ENCODE peak calls at places on chromosomes 13 and 19, in nine cellular contexts. One of them, this sample, is unnamed.

GRCh38 chr13:33228645-33229445 is 56.7 kb downstream of the STARD13 start:
- DNase-seq in fibroblast of pulmonary artery: peak
- DNase-seq in fibroblast of the aortic adventitia: peak
- DNase-seq in activated CD4-positive, CD25-positive, alpha-beta regulatory T cell treated with anti-CD3 and anti-CD28 coated beads, Interleukin-2, amount 50 U/mL, for 16 hours: no peak
- DNase-seq in stimulated activated CD8-positive, alpha-beta memory T cell treated with anti-CD3 and anti-CD28 coated beads, Interleukin-2, amount 100 ng/mL, for 1 hour: no peak
- DNase-seq in stimulated activated CD4-positive, alpha-beta T cell treated with anti-CD3 and anti-CD28 coated beads, Interleukin-2, amount 100 ng/mL, for 4 hours: no peak
- DNase-seq in AG04450: no peak
- DNase-seq in non-pigmented ciliary epithelial cell: no peak
- DNase-seq in activated CD4-positive, alpha-beta T cell treated with anti-CD3 and anti-CD28 coated beads for 1 hour: no peak
- DNase-seq in this sample: peak

GRCh38 chr19:30092721-30093569 is 150.9 kb downstream of the URI1 start:
- DNase-seq in fibroblast of pulmonary artery: no peak
- DNase-seq in fibroblast of the aortic adventitia: no peak
- DNase-seq in activated CD4-positive, CD25-positive, alpha-beta regulatory T cell treated with anti-CD3 and anti-CD28 coated beads, Interleukin-2, amount 50 U/mL, for 16 hours: no peak
- DNase-seq in stimulated activated CD8-positive, alpha-beta memory T cell treated with anti-CD3 and anti-CD28 coated beads, Interleukin-2, amount 100 ng/mL, for 1 hour: no peak
- DNase-seq in stimulated activated CD4-positive, alpha-beta T cell treated with anti-CD3 and anti-CD28 coated beads, Interleukin-2, amount 100 ng/mL, for 4 hours: no peak
- DNase-seq in AG04450: no peak
- DNase-seq in non-pigmented ciliary epithelial cell: no peak
- DNase-seq in activated CD4-positive, alpha-beta T cell treated with anti-CD3 and anti-CD28 coated beads for 1 hour: no peak
- DNase-seq in this sample: no peak

GRCh38 chr13:75319244-75319643 is 162.7 kb downstream of the TBC1D4 start:
- DNase-seq in fibroblast of pulmonary artery: no peak
- DNase-seq in fibroblast of the aortic adventitia: no peak
- DNase-seq in activated CD4-positive, CD25-positive, alpha-beta regulatory T cell treated with anti-CD3 and anti-CD28 coated beads, Interleukin-2, amount 50 U/mL, for 16 hours: no peak
- DNase-seq in stimulated activated CD8-positive, alpha-beta memory T cell treated with anti-CD3 and anti-CD28 coated beads, Interleukin-2, amount 100 ng/mL, for 1 hour: no peak
- DNase-seq in stimulated activated CD4-positive, alpha-beta T cell treated with anti-CD3 and anti-CD28 coated beads, Interleukin-2, amount 100 ng/mL, for 4 hours: no peak
- DNase-seq in AG04450: no peak
- DNase-seq in non-pigmented ciliary epithelial cell: peak
- DNase-seq in activated CD4-positive, alpha-beta T cell treated with anti-CD3 and anti-CD28 coated beads for 1 hour: no peak
- DNase-seq in this sample: no peak

GRCh38 chr19:39515551-39516191 is 732 bp downstream of the SELENOV start:
- DNase-seq in fibroblast of pulmonary artery: no peak
- DNase-seq in fibroblast of the aortic adventitia: no peak
- DNase-seq in activated CD4-positive, CD25-positive, alpha-beta regulatory T cell treated with anti-CD3 and anti-CD28 coated beads, Interleukin-2, amount 50 U/mL, for 16 hours: no peak
- DNase-seq in stimulated activated CD8-positive, alpha-beta memory T cell treated with anti-CD3 and anti-CD28 coated beads, Interleukin-2, amount 100 ng/mL, for 1 hour: no peak
- DNase-seq in stimulated activated CD4-positive, alpha-beta T cell treated with anti-CD3 and anti-CD28 coated beads, Interleukin-2, amount 100 ng/mL, for 4 hours: no peak
- DNase-seq in AG04450: no peak
- DNase-seq in non-pigmented ciliary epithelial cell: no peak
- DNase-seq in activated CD4-positive, alpha-beta T cell treated with anti-CD3 and anti-CD28 coated beads for 1 hour: no peak
- DNase-seq in this sample: no peak

GRCh38 chr19:49887653-49888477 is 8.8 kb downstream of the IL4I1 start:
- DNase-seq in fibroblast of pulmonary artery: no peak
- DNase-seq in fibroblast of the aortic adventitia: no peak
- DNase-seq in activated CD4-positive, CD25-positive, alpha-beta regulatory T cell treated with anti-CD3 and anti-CD28 coated beads, Interleukin-2, amount 50 U/mL, for 16 hours: no peak
- DNase-seq in stimulated activated CD8-positive, alpha-beta memory T cell treated with anti-CD3 and anti-CD28 coated beads, Interleukin-2, amount 100 ng/mL, for 1 hour: no peak
- DNase-seq in stimulated activated CD4-positive, alpha-beta T cell treated with anti-CD3 and anti-CD28 coated beads, Interleukin-2, amount 100 ng/mL, for 4 hours: no peak
- DNase-seq in AG04450: no peak
- DNase-seq in non-pigmented ciliary epithelial cell: no peak
- DNase-seq in activated CD4-positive, alpha-beta T cell treated with anti-CD3 and anti-CD28 coated beads for 1 hour: no peak
- DNase-seq in this sample: no peak

GRCh38 chr13:51849145-51850101 is 4.4 kb upstream of the TMEM272 start:
- DNase-seq in fibroblast of pulmonary artery: peak
- DNase-seq in fibroblast of the aortic adventitia: no peak
- DNase-seq in activated CD4-positive, CD25-positive, alpha-beta regulatory T cell treated with anti-CD3 and anti-CD28 coated beads, Interleukin-2, amount 50 U/mL, for 16 hours: no peak
- DNase-seq in stimulated activated CD8-positive, alpha-beta memory T cell treated with anti-CD3 and anti-CD28 coated beads, Interleukin-2, amount 100 ng/mL, for 1 hour: no peak
- DNase-seq in stimulated activated CD4-positive, alpha-beta T cell treated with anti-CD3 and anti-CD28 coated beads, Interleukin-2, amount 100 ng/mL, for 4 hours: no peak
- DNase-seq in AG04450: no peak
- DNase-seq in non-pigmented ciliary epithelial cell: no peak
- DNase-seq in activated CD4-positive, alpha-beta T cell treated with anti-CD3 and anti-CD28 coated beads for 1 hour: no peak
- DNase-seq in this sample: no peak

GRCh38 chr19:33303791-33304759 is 1.7 kb upstream of the CEBPA start:
- DNase-seq in fibroblast of pulmonary artery: no peak
- DNase-seq in fibroblast of the aortic adventitia: peak
- DNase-seq in activated CD4-positive, CD25-positive, alpha-beta regulatory T cell treated with anti-CD3 and anti-CD28 coated beads, Interleukin-2, amount 50 U/mL, for 16 hours: no peak
- DNase-seq in stimulated activated CD8-positive, alpha-beta memory T cell treated with anti-CD3 and anti-CD28 coated beads, Interleukin-2, amount 100 ng/mL, for 1 hour: no peak
- DNase-seq in stimulated activated CD4-positive, alpha-beta T cell treated with anti-CD3 and anti-CD28 coated beads, Interleukin-2, amount 100 ng/mL, for 4 hours: no peak
- DNase-seq in AG04450: no peak
- DNase-seq in non-pigmented ciliary epithelial cell: no peak
- DNase-seq in activated CD4-positive, alpha-beta T cell treated with anti-CD3 and anti-CD28 coated beads for 1 hour: no peak
- DNase-seq in this sample: no peak

GRCh38 chr13:48580185-48580803 is 47.4 kb upstream of the RCBTB2 start:
- DNase-seq in fibroblast of pulmonary artery: peak
- DNase-seq in fibroblast of the aortic adventitia: peak
- DNase-seq in activated CD4-positive, CD25-positive, alpha-beta regulatory T cell treated with anti-CD3 and anti-CD28 coated beads, Interleukin-2, amount 50 U/mL, for 16 hours: peak
- DNase-seq in stimulated activated CD8-positive, alpha-beta memory T cell treated with anti-CD3 and anti-CD28 coated beads, Interleukin-2, amount 100 ng/mL, for 1 hour: peak
- DNase-seq in stimulated activated CD4-positive, alpha-beta T cell treated with anti-CD3 and anti-CD28 coated beads, Interleukin-2, amount 100 ng/mL, for 4 hours: peak
- DNase-seq in AG04450: peak
- DNase-seq in non-pigmented ciliary epithelial cell: no peak
- DNase-seq in activated CD4-positive, alpha-beta T cell treated with anti-CD3 and anti-CD28 coated beads for 1 hour: peak
- DNase-seq in this sample: peak

GRCh38 chr19:10120538-10121198 is 969 bp upstream of the EIF3G start:
- DNase-seq in fibroblast of pulmonary artery: peak
- DNase-seq in fibroblast of the aortic adventitia: peak
- DNase-seq in activated CD4-positive, CD25-positive, alpha-beta regulatory T cell treated with anti-CD3 and anti-CD28 coated beads, Interleukin-2, amount 50 U/mL, for 16 hours: no peak
- DNase-seq in stimulated activated CD8-positive, alpha-beta memory T cell treated with anti-CD3 and anti-CD28 coated beads, Interleukin-2, amount 100 ng/mL, for 1 hour: no peak
- DNase-seq in stimulated activated CD4-positive, alpha-beta T cell treated with anti-CD3 and anti-CD28 coated beads, Interleukin-2, amount 100 ng/mL, for 4 hours: no peak
- DNase-seq in AG04450: peak
- DNase-seq in non-pigmented ciliary epithelial cell: peak
- DNase-seq in activated CD4-positive, alpha-beta T cell treated with anti-CD3 and anti-CD28 coated beads for 1 hour: no peak
- DNase-seq in this sample: peak

GRCh38 chr19:6778386-6778785 is 5.9 kb downstream of the VAV1 start:
- DNase-seq in fibroblast of pulmonary artery: no peak
- DNase-seq in fibroblast of the aortic adventitia: no peak
- DNase-seq in activated CD4-positive, CD25-positive, alpha-beta regulatory T cell treated with anti-CD3 and anti-CD28 coated beads, Interleukin-2, amount 50 U/mL, for 16 hours: no peak
- DNase-seq in stimulated activated CD8-positive, alpha-beta memory T cell treated with anti-CD3 and anti-CD28 coated beads, Interleukin-2, amount 100 ng/mL, for 1 hour: no peak
- DNase-seq in stimulated activated CD4-positive, alpha-beta T cell treated with anti-CD3 and anti-CD28 coated beads, Interleukin-2, amount 100 ng/mL, for 4 hours: no peak
- DNase-seq in AG04450: no peak
- DNase-seq in non-pigmented ciliary epithelial cell: no peak
- DNase-seq in activated CD4-positive, alpha-beta T cell treated with anti-CD3 and anti-CD28 coated beads for 1 hour: no peak
- DNase-seq in this sample: no peak

GRCh38 chr19:47391510-47392223 is 27.7 kb downstream of the MEIS3 start:
- DNase-seq in fibroblast of pulmonary artery: peak
- DNase-seq in fibroblast of the aortic adventitia: peak
- DNase-seq in activated CD4-positive, CD25-positive, alpha-beta regulatory T cell treated with anti-CD3 and anti-CD28 coated beads, Interleukin-2, amount 50 U/mL, for 16 hours: peak
- DNase-seq in stimulated activated CD8-positive, alpha-beta memory T cell treated with anti-CD3 and anti-CD28 coated beads, Interleukin-2, amount 100 ng/mL, for 1 hour: peak
- DNase-seq in stimulated activated CD4-positive, alpha-beta T cell treated with anti-CD3 and anti-CD28 coated beads, Interleukin-2, amount 100 ng/mL, for 4 hours: peak
- DNase-seq in AG04450: peak
- DNase-seq in non-pigmented ciliary epithelial cell: no peak
- DNase-seq in activated CD4-positive, alpha-beta T cell treated with anti-CD3 and anti-CD28 coated beads for 1 hour: peak
- DNase-seq in this sample: peak

This sample was measured in astrocyte of the cerebellum.